ENCODE peak calls at places on chromosome 1, in six cellular contexts. One of them, this sample, is unnamed.

GRCh38 chr1:53617382-53618217 is 121.4 kb downstream of the GLIS1 start:
- DNase-seq in GM12878: no peak
- DNase-seq in K562: no peak
- DNase-seq in SK-N-SH: no peak
- DNase-seq in H1: no peak
- DNase-seq in HepG2: no peak
- DNase-seq in this sample: no peak

GRCh38 chr1:86503477-86504129 is 34.9 kb downstream of the CLCA1 start:
- DNase-seq in GM12878: no peak
- DNase-seq in K562: peak; percentile 7
- DNase-seq in SK-N-SH: no peak
- DNase-seq in H1: no peak
- DNase-seq in HepG2: no peak
- DNase-seq in this sample: no peak

GRCh38 chr1:212838145-212838544 is 9.3 kb downstream of the SPATA45 start:
- DNase-seq in GM12878: no peak
- DNase-seq in K562: no peak
- DNase-seq in SK-N-SH: no peak
- DNase-seq in H1: no peak
- DNase-seq in HepG2: no peak
- DNase-seq in this sample: no peak

GRCh38 chr1:38209986-38210385 is 163.4 kb upstream of the POU3F1 start:
- DNase-seq in GM12878: no peak
- DNase-seq in K562: no peak
- DNase-seq in SK-N-SH: no peak
- DNase-seq in H1: no peak
- DNase-seq in HepG2: no peak
- DNase-seq in this sample: no peak

GRCh38 chr1:188888387-188888786 is 1589.3 kb downstream of the BRINP3 start:
- DNase-seq in GM12878: no peak
- DNase-seq in K562: no peak
- DNase-seq in SK-N-SH: no peak
- DNase-seq in H1: no peak
- DNase-seq in HepG2: no peak
- DNase-seq in this sample: no peak

GRCh38 chr1:37795340-37796110 is 1.9 kb downstream of the MANEAL start:
- DNase-seq in GM12878: no peak
- DNase-seq in K562: peak; percentile 86
- DNase-seq in SK-N-SH: peak; percentile 67
- DNase-seq in H1: peak; percentile 61
- DNase-seq in HepG2: no peak
- DNase-seq in this sample: peak; percentile 41

GRCh38 chr1:10866314-10867091 is 70.1 kb upstream of the CASZ1 start:
- DNase-seq in GM12878: no peak
- DNase-seq in K562: peak; percentile 55
- DNase-seq in SK-N-SH: no peak
- DNase-seq in H1: no peak
- DNase-seq in HepG2: peak; percentile 18
- DNase-seq in this sample: no peak

GRCh38 chr1:236067854-236068454 is 3.1 kb upstream of the NID1 start:
- DNase-seq in GM12878: no peak
- DNase-seq in K562: no peak
- DNase-seq in SK-N-SH: no peak
- DNase-seq in H1: no peak
- DNase-seq in HepG2: no peak
- DNase-seq in this sample: no peak

GRCh38 chr1:160342520-160342919 is 530 bp downstream of the COPA start:
- DNase-seq in GM12878: no peak
- DNase-seq in K562: peak; percentile 24
- DNase-seq in SK-N-SH: no peak
- DNase-seq in H1: no peak
- DNase-seq in HepG2: no peak
- DNase-seq in this sample: no peak

GRCh38 chr1:52139817-52140540 is 1.9 kb upstream of the ZFYVE9 start:
- DNase-seq in GM12878: peak; percentile 55
- DNase-seq in K562: no peak
- DNase-seq in SK-N-SH: no peak
- DNase-seq in H1: no peak
- DNase-seq in HepG2: no peak
- DNase-seq in this sample: peak; percentile 61

GRCh38 chr1:216794541-216795055 is 71.4 kb upstream of the ESRRG start:
- DNase-seq in GM12878: no peak
- DNase-seq in K562: no peak
- DNase-seq in SK-N-SH: no peak
- DNase-seq in H1: no peak
- DNase-seq in HepG2: no peak
- DNase-seq in this sample: no peak

GRCh38 chr1:66981679-66982078 is 56.9 kb downstream of the MIER1 start:
- DNase-seq in GM12878: no peak
- DNase-seq in K562: no peak
- DNase-seq in SK-N-SH: no peak
- DNase-seq in H1: no peak
- DNase-seq in HepG2: no peak
- DNase-seq in this sample: no peak

GRCh38 chr1:41662061-41662655 is 177.7 kb upstream of the EDN2 start:
- DNase-seq in GM12878: no peak
- DNase-seq in K562: no peak
- DNase-seq in SK-N-SH: peak; percentile 89
- DNase-seq in H1: no peak
- DNase-seq in HepG2: no peak
- DNase-seq in this sample: no peak

GRCh38 chr1:230977781-230978490 is 725 bp downstream of the TTC13 start:
- DNase-seq in GM12878: no peak
- DNase-seq in K562: peak; percentile 66
- DNase-seq in SK-N-SH: no peak
- DNase-seq in H1: no peak
- DNase-seq in HepG2: peak; percentile 55
- DNase-seq in this sample: no peak

GRCh38 chr1:15595809-15596730 is 11.2 kb upstream of the AGMAT start:
- DNase-seq in GM12878: no peak
- DNase-seq in K562: no peak
- DNase-seq in SK-N-SH: no peak
- DNase-seq in H1: no peak
- DNase-seq in HepG2: peak; percentile 14
- DNase-seq in this sample: no peak

GRCh38 chr1:207822602-207823451 is 71.0 kb downstream of the CD46 start:
- DNase-seq in GM12878: peak; percentile 96
- DNase-seq in K562: peak; percentile 82
- DNase-seq in SK-N-SH: peak; percentile 66
- DNase-seq in H1: no peak
- DNase-seq in HepG2: no peak
- DNase-seq in this sample: no peak

GRCh38 chr1:154212083-154212482 is 6.0 kb upstream of the CFAP141 start:
- DNase-seq in GM12878: no peak
- DNase-seq in K562: no peak
- DNase-seq in SK-N-SH: no peak
- DNase-seq in H1: no peak
- DNase-seq in HepG2: no peak
- DNase-seq in this sample: no peak

GRCh38 chr1:23196627-23197328 is 20.5 kb downstream of the HTR1D start:
- DNase-seq in GM12878: no peak
- DNase-seq in K562: no peak
- DNase-seq in SK-N-SH: no peak
- DNase-seq in H1: no peak
- DNase-seq in HepG2: no peak
- DNase-seq in this sample: no peak
- TF ChIP-seq GABPA in GM12878: no peak
- TF ChIP-seq GABPA in K562: no peak
- TF ChIP-seq GABPA in SK-N-SH: no peak
- TF ChIP-seq GABPA in H1: no peak
- TF ChIP-seq GABPA in HepG2: no peak
- TF ChIP-seq GABPA in this sample: no peak

GRCh38 chr1:119779869-119780356 is 11.2 kb upstream of the HMGCS2 start:
- DNase-seq in GM12878: no peak
- DNase-seq in K562: no peak
- DNase-seq in SK-N-SH: peak; percentile 52
- DNase-seq in H1: no peak
- DNase-seq in HepG2: no peak
- DNase-seq in this sample: no peak

GRCh38 chr1:119781434-119782210 is 12.9 kb upstream of the HMGCS2 start:
- DNase-seq in GM12878: no peak
- DNase-seq in K562: no peak
- DNase-seq in SK-N-SH: no peak
- DNase-seq in H1: no peak
- DNase-seq in HepG2: no peak
- DNase-seq in this sample: no peak

GRCh38 chr1:119774746-119775495 is 6.2 kb upstream of the HMGCS2 start:
- DNase-seq in GM12878: no peak
- DNase-seq in K562: no peak
- DNase-seq in SK-N-SH: no peak
- DNase-seq in H1: no peak
- DNase-seq in HepG2: no peak
- DNase-seq in this sample: no peak

GRCh38 chr1:119778886-119779560 is 10.3 kb upstream of the HMGCS2 start:
- DNase-seq in GM12878: no peak
- DNase-seq in K562: no peak
- DNase-seq in SK-N-SH: peak; percentile 11
- DNase-seq in H1: no peak
- DNase-seq in HepG2: no peak
- DNase-seq in this sample: no peak

GRCh38 chr1:119778359-119778758 is 9.7 kb upstream of the HMGCS2 start:
- DNase-seq in GM12878: no peak
- DNase-seq in K562: no peak
- DNase-seq in SK-N-SH: no peak
- DNase-seq in H1: no peak
- DNase-seq in HepG2: no peak
- DNase-seq in this sample: no peak
- TF ChIP-seq POLR2AphosphoS5 in GM12878: no peak
- TF ChIP-seq POLR2AphosphoS5 in K562: no peak
- TF ChIP-seq POLR2AphosphoS5 in SK-N-SH: no peak
- TF ChIP-seq POLR2AphosphoS5 in H1: no peak
- TF ChIP-seq POLR2AphosphoS5 in HepG2: no peak
- TF ChIP-seq POLR2AphosphoS5 in this sample: no peak

GRCh38 chr1:118649406-118649805 is 338.7 kb downstream of the TBX15 start:
- DNase-seq in GM12878: no peak
- DNase-seq in K562: no peak
- DNase-seq in SK-N-SH: no peak
- DNase-seq in H1: no peak
- DNase-seq in HepG2: no peak
- DNase-seq in this sample: no peak

DNA sequence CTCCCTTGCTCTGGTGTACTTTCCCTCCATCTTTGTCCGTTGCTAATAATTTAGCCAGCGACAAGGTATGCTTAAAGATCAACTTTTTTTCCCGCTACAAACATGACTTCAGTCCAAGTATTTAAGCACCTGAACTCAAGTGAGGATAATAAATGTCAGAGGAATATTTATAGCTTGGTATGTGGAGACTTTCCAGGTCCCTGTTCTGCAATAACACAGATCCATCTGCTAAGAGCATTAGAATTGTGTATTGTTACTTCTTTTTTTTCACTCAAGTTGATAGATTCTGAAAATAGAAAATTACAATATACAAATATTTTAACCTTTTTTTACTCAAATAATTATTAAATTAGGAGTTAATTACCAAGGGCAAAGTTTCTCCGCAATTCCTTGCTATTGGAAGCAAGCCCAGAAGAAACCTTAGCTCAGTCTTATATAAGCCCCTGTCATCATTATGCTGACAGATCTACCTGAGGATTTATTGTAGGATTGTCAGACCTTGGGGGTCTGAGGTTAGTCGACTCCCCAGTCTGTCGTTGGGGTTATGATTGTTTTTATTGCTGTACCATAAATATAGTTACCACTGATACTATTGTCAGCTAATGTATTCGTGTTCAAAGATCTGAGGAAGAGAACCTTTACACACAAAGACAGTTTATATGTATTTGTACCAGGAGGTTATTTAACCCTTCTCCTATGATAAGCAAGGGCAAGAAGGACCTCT is 337.9 kb downstream of the TBX15 start:
- DNase-seq in GM12878: no peak
- DNase-seq in K562: no peak
- DNase-seq in SK-N-SH: no peak
- DNase-seq in H1: no peak
- DNase-seq in HepG2: no peak
- DNase-seq in this sample: no peak
- TF ChIP-seq CTCF in GM12878: no peak
- TF ChIP-seq CTCF in K562: no peak
- TF ChIP-seq CTCF in SK-N-SH: no peak
- TF ChIP-seq CTCF in H1: no peak
- TF ChIP-seq CTCF in HepG2: no peak
- TF ChIP-seq CTCF in this sample: no peak

GRCh38 chr1:30742300-30742962 is 15.1 kb downstream of the LAPTM5 start:
- DNase-seq in GM12878: no peak
- DNase-seq in K562: no peak
- DNase-seq in SK-N-SH: no peak
- DNase-seq in H1: no peak
- DNase-seq in HepG2: no peak
- DNase-seq in this sample: no peak

GRCh38 chr1:30739601-30740000 is 16.2 kb upstream of the MATN1 start:
- DNase-seq in GM12878: no peak
- DNase-seq in K562: no peak
- DNase-seq in SK-N-SH: no peak
- DNase-seq in H1: no peak
- DNase-seq in HepG2: no peak
- DNase-seq in this sample: no peak

GRCh38 chr1:30742963-30743559 is 14.5 kb downstream of the LAPTM5 start:
- DNase-seq in GM12878: no peak
- DNase-seq in K562: no peak
- DNase-seq in SK-N-SH: no peak
- DNase-seq in H1: no peak
- DNase-seq in HepG2: no peak
- DNase-seq in this sample: no peak

GRCh38 chr1:30740251-30740951 is 17.0 kb upstream of the MATN1 start:
- DNase-seq in GM12878: no peak
- DNase-seq in K562: no peak
- DNase-seq in SK-N-SH: no peak
- DNase-seq in H1: no peak
- DNase-seq in HepG2: peak; percentile 58
- DNase-seq in this sample: no peak

DNA sequence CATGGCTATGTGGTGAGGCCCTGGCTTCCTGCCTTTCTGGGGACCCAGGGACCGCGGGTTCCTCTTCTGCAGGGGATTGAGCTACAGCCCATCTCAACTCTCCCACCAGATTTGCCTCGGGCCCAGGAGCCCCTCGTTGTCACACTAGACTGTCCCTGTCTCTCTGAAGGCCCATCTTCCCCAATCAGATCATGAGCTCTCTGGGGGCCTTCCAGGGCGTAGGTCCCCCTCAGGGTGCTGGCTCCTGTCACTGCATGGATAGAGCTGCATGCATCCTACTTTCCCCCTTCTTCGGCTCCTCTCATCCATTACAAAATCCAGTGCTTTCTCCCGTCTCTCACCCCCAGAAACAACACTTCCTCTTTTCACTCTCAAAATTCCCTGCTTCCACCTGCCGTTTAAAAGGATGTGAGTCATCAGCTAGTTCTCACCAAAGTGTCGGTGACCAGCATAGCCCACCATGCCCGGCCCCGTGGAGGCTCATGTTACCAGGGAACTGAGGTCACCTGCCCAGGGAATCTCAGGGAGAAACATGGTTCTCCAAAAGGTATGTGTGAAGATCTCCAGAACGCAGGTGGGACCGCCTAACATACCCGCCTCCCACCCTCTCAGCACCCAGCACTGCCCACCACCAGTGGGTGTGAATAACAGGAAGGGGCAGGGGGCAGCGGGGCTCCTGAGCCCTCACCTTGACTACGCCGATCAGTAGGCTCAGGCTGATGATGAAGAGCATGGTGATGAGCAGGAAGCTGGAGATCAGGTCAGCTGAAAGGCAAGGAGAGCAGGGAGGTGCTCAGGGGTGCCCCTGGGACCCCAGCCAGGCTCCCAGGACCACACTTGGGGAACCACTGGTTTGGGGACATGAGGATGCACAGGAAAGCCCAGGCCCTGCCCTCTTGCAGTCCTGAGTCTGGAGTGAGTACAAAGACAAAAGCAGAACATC is 16.4 kb downstream of the LAPTM5 start:
- DNase-seq in GM12878: no peak
- DNase-seq in K562: peak; percentile 62
- DNase-seq in SK-N-SH: no peak
- DNase-seq in H1: no peak
- DNase-seq in HepG2: no peak
- DNase-seq in this sample: no peak
- TF ChIP-seq GABPA in GM12878: no peak
- TF ChIP-seq GABPA in K562: no peak
- TF ChIP-seq GABPA in SK-N-SH: no peak
- TF ChIP-seq GABPA in H1: no peak
- TF ChIP-seq GABPA in HepG2: no peak
- TF ChIP-seq GABPA in this sample: no peak

This sample was measured in HL-60.